ENCODE peak calls at places on chromosomes 1 and 21, in six cellular contexts. One of them, this sample, is unnamed.
A peak's percentile ranks its signal among the peaks of the same experiment; 100 is the strongest.

GRCh38 chr1:98881911-98882310 is 122.8 kb downstream of the PLPPR5 start:
- DNase-seq in lower leg skin: no peak
- DNase-seq in GM20000: no peak
- DNase-seq in AG10803: no peak
- DNase-seq in left ventricle myocardium inferior: no peak
- DNase-seq in brain microvascular endothelial cell: no peak
- DNase-seq in this sample: no peak

GRCh38 chr1:114100148-114100547 is 53.5 kb downstream of the SYT6 start:
- DNase-seq in left ventricle myocardium inferior: no peak
- DNase-seq in brain microvascular endothelial cell: no peak
- DNase-seq in GM20000: no peak
- DNase-seq in AG10803: no peak
- DNase-seq in lower leg skin: no peak
- DNase-seq in this sample: no peak

GRCh38 chr1:77370588-77371306 is 88.9 kb downstream of the AK5 start:
- DNase-seq in left ventricle myocardium inferior: no peak
- DNase-seq in lower leg skin: no peak
- DNase-seq in AG10803: peak; percentile 97
- DNase-seq in GM20000: no peak
- DNase-seq in brain microvascular endothelial cell: peak; percentile 81
- DNase-seq in this sample: no peak

GRCh38 chr1:5466487-5466886 is 525.7 kb downstream of the NPHP4 start:
- DNase-seq in GM20000: no peak
- DNase-seq in brain microvascular endothelial cell: no peak
- DNase-seq in AG10803: no peak
- DNase-seq in lower leg skin: no peak
- DNase-seq in left ventricle myocardium inferior: no peak
- DNase-seq in this sample: no peak

GRCh38 chr1:240310226-240310925 is 218.7 kb downstream of the FMN2 start:
- DNase-seq in lower leg skin: no peak
- DNase-seq in brain microvascular endothelial cell: no peak
- DNase-seq in GM20000: no peak
- DNase-seq in left ventricle myocardium inferior: no peak
- DNase-seq in AG10803: peak; percentile 89
- DNase-seq in this sample: no peak

GRCh38 chr1:227781314-227781930 is 34.1 kb upstream of the PRSS38 start:
- DNase-seq in AG10803: no peak
- DNase-seq in brain microvascular endothelial cell: no peak
- DNase-seq in left ventricle myocardium inferior: no peak
- DNase-seq in lower leg skin: no peak
- DNase-seq in GM20000: no peak
- DNase-seq in this sample: no peak

GRCh38 chr1:154115180-154115579 is 39.7 kb downstream of the NUP210L start:
- DNase-seq in left ventricle myocardium inferior: no peak
- DNase-seq in AG10803: no peak
- DNase-seq in GM20000: no peak
- DNase-seq in brain microvascular endothelial cell: no peak
- DNase-seq in lower leg skin: no peak
- DNase-seq in this sample: no peak

GRCh38 chr1:206866062-206866461 is 639 bp downstream of the IL20 start:
- DNase-seq in left ventricle myocardium inferior: no peak
- DNase-seq in AG10803: peak; percentile 66
- DNase-seq in GM20000: no peak
- DNase-seq in brain microvascular endothelial cell: no peak
- DNase-seq in lower leg skin: no peak
- DNase-seq in this sample: no peak

GRCh38 chr21:35007348-35007747 is 41.8 kb downstream of the RUNX1 start:
- DNase-seq in GM20000: no peak
- DNase-seq in AG10803: no peak
- DNase-seq in left ventricle myocardium inferior: no peak
- DNase-seq in lower leg skin: no peak
- DNase-seq in brain microvascular endothelial cell: no peak
- DNase-seq in this sample: no peak

GRCh38 chr1:246072456-246072855 is 434.6 kb downstream of the SMYD3 start:
- DNase-seq in AG10803: no peak
- DNase-seq in left ventricle myocardium inferior: no peak
- DNase-seq in lower leg skin: no peak
- DNase-seq in GM20000: no peak
- DNase-seq in brain microvascular endothelial cell: no peak
- DNase-seq in this sample: no peak

GRCh38 chr21:41825216-41825615 is 53.9 kb downstream of the PRDM15 start:
- DNase-seq in brain microvascular endothelial cell: no peak
- DNase-seq in AG10803: no peak
- DNase-seq in lower leg skin: no peak
- DNase-seq in GM20000: no peak
- DNase-seq in left ventricle myocardium inferior: no peak
- DNase-seq in this sample: peak; percentile 37

GRCh38 chr1:241985787-241986186 is 13.1 kb downstream of the MAP1LC3C start:
- DNase-seq in brain microvascular endothelial cell: peak; percentile 47
- DNase-seq in lower leg skin: no peak
- DNase-seq in GM20000: peak; percentile 59
- DNase-seq in AG10803: peak; percentile 46
- DNase-seq in left ventricle myocardium inferior: no peak
- DNase-seq in this sample: no peak

GRCh38 chr1:162849711-162850110 is 11.3 kb downstream of the CCDC190 start:
- DNase-seq in lower leg skin: no peak
- DNase-seq in AG10803: no peak
- DNase-seq in left ventricle myocardium inferior: no peak
- DNase-seq in GM20000: no peak
- DNase-seq in brain microvascular endothelial cell: no peak
- DNase-seq in this sample: no peak

GRCh38 chr21:44695176-44695575 is 1.8 kb upstream of the KRTAP10-12 start:
- DNase-seq in left ventricle myocardium inferior: no peak
- DNase-seq in lower leg skin: no peak
- DNase-seq in GM20000: no peak
- DNase-seq in brain microvascular endothelial cell: no peak
- DNase-seq in AG10803: no peak
- DNase-seq in this sample: no peak

GRCh38 chr1:6998267-6998666 is 213.0 kb downstream of the CAMTA1 start:
- DNase-seq in AG10803: no peak
- DNase-seq in brain microvascular endothelial cell: no peak
- DNase-seq in left ventricle myocardium inferior: peak; percentile 29
- DNase-seq in lower leg skin: no peak
- DNase-seq in GM20000: no peak
- DNase-seq in this sample: no peak

GRCh38 chr21:44049182-44049581 is 37.1 kb downstream of the TRAPPC10 start:
- DNase-seq in AG10803: no peak
- DNase-seq in lower leg skin: no peak
- DNase-seq in left ventricle myocardium inferior: no peak
- DNase-seq in GM20000: no peak
- DNase-seq in brain microvascular endothelial cell: no peak
- DNase-seq in this sample: no peak

GRCh38 chr1:18302788-18303413 is 177.8 kb upstream of the KLHDC7A start:
- DNase-seq in brain microvascular endothelial cell: no peak
- DNase-seq in left ventricle myocardium inferior: no peak
- DNase-seq in AG10803: no peak
- DNase-seq in GM20000: peak; percentile 23
- DNase-seq in lower leg skin: no peak
- DNase-seq in this sample: no peak

GRCh38 chr1:23553206-23553895 is 6.0 kb downstream of the ID3 start:
- DNase-seq in brain microvascular endothelial cell: no peak
- DNase-seq in lower leg skin: no peak
- DNase-seq in GM20000: no peak
- DNase-seq in AG10803: no peak
- DNase-seq in left ventricle myocardium inferior: no peak
- DNase-seq in this sample: no peak

GRCh38 chr1:150516050-150516591 is 569 bp downstream of the FALEC start:
- DNase-seq in brain microvascular endothelial cell: no peak
- DNase-seq in AG10803: no peak
- DNase-seq in lower leg skin: no peak
- DNase-seq in left ventricle myocardium inferior: no peak
- DNase-seq in GM20000: no peak
- DNase-seq in this sample: no peak

GRCh38 chr1:160048335-160048734 is 16.5 kb upstream of the PIGM start:
- DNase-seq in lower leg skin: no peak
- DNase-seq in left ventricle myocardium inferior: no peak
- DNase-seq in GM20000: no peak
- DNase-seq in brain microvascular endothelial cell: no peak
- DNase-seq in AG10803: no peak
- DNase-seq in this sample: no peak

GRCh38 chr1:17010601-17011438 is 908 bp downstream of the ATP13A2 start:
- DNase-seq in GM20000: peak; percentile 67
- DNase-seq in lower leg skin: peak; percentile 48
- DNase-seq in AG10803: peak; percentile 56
- DNase-seq in left ventricle myocardium inferior: peak; percentile 77
- DNase-seq in brain microvascular endothelial cell: no peak
- DNase-seq in this sample: peak; percentile 84

GRCh38 chr1:8133657-8134430 is 107.7 kb upstream of the ERRFI1 start:
- DNase-seq in GM20000: no peak
- DNase-seq in AG10803: peak; percentile 95
- DNase-seq in left ventricle myocardium inferior: peak; percentile 60
- DNase-seq in lower leg skin: peak; percentile 84
- DNase-seq in brain microvascular endothelial cell: peak; percentile 90
- DNase-seq in this sample: peak; percentile 75

GRCh38 chr1:195799016-195799415 is 809.2 kb downstream of the KCNT2 start:
- DNase-seq in GM20000: no peak
- DNase-seq in lower leg skin: no peak
- DNase-seq in AG10803: no peak
- DNase-seq in brain microvascular endothelial cell: no peak
- DNase-seq in left ventricle myocardium inferior: no peak
- DNase-seq in this sample: no peak

GRCh38 chr1:195806060-195806459 is 802.2 kb downstream of the KCNT2 start:
- DNase-seq in lower leg skin: no peak
- DNase-seq in left ventricle myocardium inferior: no peak
- DNase-seq in AG10803: no peak
- DNase-seq in GM20000: no peak
- DNase-seq in brain microvascular endothelial cell: no peak
- DNase-seq in this sample: no peak

GRCh38 chr1:195804547-195804946 is 803.7 kb downstream of the KCNT2 start:
- DNase-seq in AG10803: no peak
- DNase-seq in brain microvascular endothelial cell: no peak
- DNase-seq in left ventricle myocardium inferior: no peak
- DNase-seq in lower leg skin: no peak
- DNase-seq in GM20000: no peak
- DNase-seq in this sample: no peak
- TF ChIP-seq CTCF in AG10803: no peak
- TF ChIP-seq CTCF in brain microvascular endothelial cell: no peak
- TF ChIP-seq CTCF in left ventricle myocardium inferior: no peak
- TF ChIP-seq CTCF in lower leg skin: no peak
- TF ChIP-seq CTCF in GM20000: no peak
- TF ChIP-seq CTCF in this sample: peak; percentile 6

GRCh38 chr1:184665329-184665728 is 89.3 kb downstream of the EDEM3 start:
- DNase-seq in brain microvascular endothelial cell: no peak
- DNase-seq in AG10803: no peak
- DNase-seq in lower leg skin: no peak
- DNase-seq in left ventricle myocardium inferior: no peak
- DNase-seq in GM20000: no peak
- DNase-seq in this sample: no peak

GRCh38 chr1:184661801-184662200 is 92.9 kb downstream of the EDEM3 start:
- DNase-seq in GM20000: no peak
- DNase-seq in brain microvascular endothelial cell: no peak
- DNase-seq in lower leg skin: no peak
- DNase-seq in left ventricle myocardium inferior: no peak
- DNase-seq in AG10803: no peak
- DNase-seq in this sample: no peak

GRCh38 chr1:184660462-184661191 is 94.0 kb downstream of the EDEM3 start:
- DNase-seq in AG10803: no peak
- DNase-seq in GM20000: no peak
- DNase-seq in left ventricle myocardium inferior: no peak
- DNase-seq in brain microvascular endothelial cell: no peak
- DNase-seq in lower leg skin: no peak
- DNase-seq in this sample: no peak

GRCh38 chr1:184664661-184665060 is 90.0 kb downstream of the EDEM3 start:
- DNase-seq in GM20000: no peak
- DNase-seq in brain microvascular endothelial cell: no peak
- DNase-seq in AG10803: no peak
- DNase-seq in left ventricle myocardium inferior: no peak
- DNase-seq in lower leg skin: no peak
- DNase-seq in this sample: no peak

DNA sequence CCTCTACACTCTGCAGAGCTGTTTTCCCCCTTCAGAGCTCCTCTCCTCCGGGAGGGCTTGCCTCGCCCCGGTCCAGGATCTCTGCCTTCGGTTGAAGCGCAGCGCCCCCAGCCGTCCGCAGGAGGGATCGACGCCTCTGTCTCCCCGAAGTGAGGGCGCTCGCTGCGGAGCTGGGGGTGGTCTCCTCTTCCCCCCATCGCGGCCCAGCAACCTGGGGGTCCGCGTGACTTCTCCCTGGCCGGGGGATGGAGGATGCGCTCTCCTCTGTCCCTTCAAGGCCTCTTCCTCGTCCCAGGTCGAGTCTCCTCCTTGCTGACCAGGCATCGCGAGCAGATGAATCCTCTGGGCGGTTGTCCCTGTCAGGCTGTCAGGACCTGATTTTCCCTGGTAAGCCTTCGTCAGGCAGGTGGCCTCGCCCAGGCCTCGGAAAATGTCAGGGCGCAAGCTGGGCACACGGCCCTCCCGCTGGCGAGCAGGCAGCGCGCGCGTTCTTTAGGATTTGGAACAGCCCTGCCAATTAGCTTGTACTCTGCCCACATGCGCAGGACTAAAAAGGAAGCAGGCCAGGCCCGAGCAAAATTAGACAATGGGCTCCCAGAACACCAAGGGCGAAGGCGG is 90.5 kb downstream of the EDEM3 start:
- DNase-seq in brain microvascular endothelial cell: peak; percentile 29
- DNase-seq in left ventricle myocardium inferior: peak; percentile 79
- DNase-seq in GM20000: peak; percentile 73
- DNase-seq in lower leg skin: peak; percentile 52
- DNase-seq in AG10803: peak; percentile 57
- DNase-seq in this sample: peak; percentile 91
- TF ChIP-seq CTCF in brain microvascular endothelial cell: peak; percentile 96
- TF ChIP-seq CTCF in left ventricle myocardium inferior: peak; percentile 97
- TF ChIP-seq CTCF in GM20000: peak; percentile 86
- TF ChIP-seq CTCF in lower leg skin: no peak
- TF ChIP-seq CTCF in AG10803: peak; percentile 89
- TF ChIP-seq CTCF in this sample: peak; percentile 97

GRCh38 chr1:156928043-156928602 is 7.7 kb downstream of the LRRC71 start:
- DNase-seq in left ventricle myocardium inferior: no peak
- DNase-seq in AG10803: no peak
- DNase-seq in brain microvascular endothelial cell: no peak
- DNase-seq in GM20000: no peak
- DNase-seq in lower leg skin: no peak
- DNase-seq in this sample: no peak
- TF ChIP-seq CTCF in left ventricle myocardium inferior: peak; percentile 9
- TF ChIP-seq CTCF in AG10803: no peak
- TF ChIP-seq CTCF in brain microvascular endothelial cell: no peak
- TF ChIP-seq CTCF in GM20000: no peak
- TF ChIP-seq CTCF in lower leg skin: no peak
- TF ChIP-seq CTCF in this sample: no peak

DNA sequence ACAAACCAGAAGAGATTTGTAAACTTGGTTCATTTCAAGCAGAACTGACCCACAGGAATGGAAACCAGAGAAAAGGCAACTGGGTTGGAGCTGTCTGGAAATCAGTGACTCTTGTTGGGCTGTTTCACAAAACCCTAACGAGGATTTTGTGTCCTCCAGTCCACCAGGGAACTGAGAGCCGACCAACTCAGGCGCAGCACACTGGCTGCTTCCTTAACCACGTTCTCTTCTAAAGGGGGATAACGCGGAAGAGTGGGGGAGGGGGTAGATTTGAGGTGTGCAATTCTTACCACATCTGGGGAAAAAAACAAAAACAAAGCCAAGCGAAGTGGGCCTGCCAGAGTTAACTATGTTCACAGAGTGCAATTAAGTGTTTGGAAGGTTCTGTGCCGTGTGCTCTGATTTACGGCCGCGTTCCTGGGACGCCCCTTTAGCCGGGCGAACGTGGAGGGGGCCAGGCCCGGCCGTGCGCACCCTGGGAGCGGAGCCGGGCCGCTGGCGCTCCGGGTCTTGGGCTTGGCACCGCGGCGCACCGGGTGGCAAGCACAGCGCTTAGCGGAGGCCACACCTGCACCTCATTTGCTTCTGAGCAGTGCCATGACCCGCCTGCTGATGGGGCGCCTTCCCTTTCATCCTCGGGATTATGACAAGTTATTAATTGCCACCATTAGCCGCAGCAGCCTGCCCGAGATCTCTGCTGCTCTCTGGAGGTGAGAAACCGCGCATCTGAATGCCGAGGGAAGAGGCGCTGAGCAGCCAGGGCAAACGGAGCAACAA is 248.6 kb upstream of the FOXD3 start:
- DNase-seq in AG10803: no peak
- DNase-seq in lower leg skin: no peak
- DNase-seq in left ventricle myocardium inferior: no peak
- DNase-seq in GM20000: no peak
- DNase-seq in brain microvascular endothelial cell: no peak
- DNase-seq in this sample: no peak
- TF ChIP-seq CTCF in AG10803: peak; percentile 5
- TF ChIP-seq CTCF in lower leg skin: no peak
- TF ChIP-seq CTCF in left ventricle myocardium inferior: peak; percentile 52
- TF ChIP-seq CTCF in GM20000: no peak
- TF ChIP-seq CTCF in brain microvascular endothelial cell: peak; percentile 56
- TF ChIP-seq CTCF in this sample: peak; percentile 49